ENCODE peak calls at places on chromosomes 1 and 21, in six cellular contexts. V is progenitor cell of endocrine pancreas; A is ovary; M is endothelial cell; R is lower lobe of right lung; D is CD4-positive, alpha-beta T cell. X is an unnamed sample.

GRCh38 chr21:27421654-27422053 is 454.8 kb upstream of the ADAMTS5 start:
- DNase-seq in V (no peak), A (no peak), M (no peak), R (no peak), D (no peak), X (no peak)

GRCh38 chr1:184608990-184609389 is 145.7 kb downstream of the EDEM3 start:
- DNase-seq in V (no peak), A (no peak), M (no peak), R (no peak), D (no peak), X (no peak)

GRCh38 chr21:22211943-22212342 is 1213.7 kb downstream of the NCAM2 start:
- DNase-seq in V (no peak), A (no peak), M (no peak), R (no peak), D (no peak), X (no peak)

GRCh38 chr1:65812065-65812464 is 19.4 kb downstream of the PDE4B start:
- DNase-seq in V (no peak), A (no peak), M (no peak), R (no peak), D (no peak), X (no peak)

GRCh38 chr21:20040768-20041167 is 957.4 kb upstream of the NCAM2 start:
- DNase-seq in V (no peak), A (no peak), M (no peak), R (no peak), D (no peak), X (no peak)

GRCh38 chr1:78617615-78618026 is 2.6 kb upstream of the IFI44L start:
- DNase-seq in V (peak; percentile 27), A (peak; percentile 64), M (peak; percentile 50), R (peak; percentile 46), D (peak; percentile 38), X (no peak)

GRCh38 chr21:43923391-43923790 is 58.4 kb downstream of the AGPAT3 start:
- DNase-seq in V (no peak), A (no peak), M (no peak), R (no peak), D (no peak), X (no peak)

GRCh38 chr1:22450421-22451021 is 1.1 kb upstream of the ZBTB40 start:
- DNase-seq in V (no peak), A (no peak), M (no peak), R (no peak), D (no peak), X (no peak)

GRCh38 chr1:27940297-27940696 is 5.5 kb downstream of the SMPDL3B start:
- DNase-seq in V (no peak), A (no peak), M (peak; percentile 58), R (peak; percentile 74), D (peak; percentile 72), X (no peak)

GRCh38 chr1:111467805-111468716 is 5.7 kb upstream of the C1orf162 start:
- DNase-seq in V (no peak), A (no peak), M (no peak), R (no peak), D (no peak), X (no peak)
- TF ChIP-seq CTCF in V (peak; percentile 18), A (no peak), M (no peak), R (no peak), D (no peak), X (no peak)

GRCh38 chr1:154329152-154329521 is 3.8 kb downstream of the ATP8B2 start:
- DNase-seq in V (no peak), A (no peak), M (peak; percentile 26), R (no peak), D (no peak), X (no peak)
- TF ChIP-seq CTCF in V (peak; percentile 43), A (no peak), M (no peak), R (no peak), D (no peak), X (no peak)

DNA sequence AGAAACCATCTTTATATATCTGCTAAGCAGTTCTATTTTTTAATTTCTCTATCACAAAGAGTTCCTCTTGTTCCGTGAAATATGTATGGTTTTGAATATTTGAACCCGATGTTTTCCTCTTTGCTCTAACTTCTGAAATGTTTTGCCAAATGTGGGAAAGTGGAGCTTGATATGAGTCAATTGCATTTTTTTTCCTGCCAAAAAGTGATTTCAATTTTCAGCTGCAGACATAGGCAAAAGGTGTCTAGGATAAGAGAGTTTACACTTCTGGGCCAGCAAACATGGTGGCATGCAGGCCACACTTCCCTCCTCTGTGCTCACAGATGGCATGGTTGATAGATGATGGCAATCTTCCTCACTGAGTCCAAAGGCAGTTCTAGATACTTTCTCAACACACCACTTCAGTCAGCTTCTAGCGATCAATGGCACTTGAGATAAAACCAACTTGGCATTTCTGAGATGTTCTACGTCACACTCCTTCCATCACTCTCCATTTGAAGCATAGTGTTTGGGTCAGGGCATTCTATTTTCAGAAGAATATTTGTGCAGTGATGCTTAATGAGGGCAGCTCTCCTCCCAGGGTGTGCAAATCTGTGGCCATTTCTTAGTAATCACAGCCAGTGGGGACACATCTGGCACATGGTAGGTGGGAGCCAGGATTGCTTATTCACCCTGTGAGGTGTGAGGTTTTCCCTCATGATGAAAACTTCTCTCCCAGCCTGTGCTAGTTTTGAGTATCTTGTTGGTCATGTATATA is 54.4 kb upstream of the SCAF4 start:
- DNase-seq in V (no peak), A (no peak), M (no peak), R (no peak), D (no peak), X (no peak)
- TF ChIP-seq CTCF in V (no peak), A (no peak), M (peak; percentile 6), R (no peak), D (peak; percentile 25), X (peak; percentile 19)

GRCh38 chr1:2558030-2558400 is 1.8 kb downstream of the TNFRSF14 start:
- DNase-seq in V (no peak), A (no peak), M (no peak), R (no peak), D (no peak), X (no peak)

GRCh38 chr1:2557146-2558029 is 1.2 kb downstream of the TNFRSF14 start:
- DNase-seq in V (no peak), A (no peak), M (no peak), R (no peak), D (no peak), X (no peak)

GRCh38 chr1:2555634-2556276 is 416 bp upstream of the TNFRSF14 start:
- DNase-seq in V (no peak), A (peak; percentile 83), M (no peak), R (peak; percentile 93), D (peak; percentile 47), X (no peak)

GRCh38 chr1:2554621-2555387 is 1.4 kb upstream of the TNFRSF14 start:
- DNase-seq in V (no peak), A (peak; percentile 55), M (no peak), R (no peak), D (peak; percentile 46), X (no peak)

DNA sequence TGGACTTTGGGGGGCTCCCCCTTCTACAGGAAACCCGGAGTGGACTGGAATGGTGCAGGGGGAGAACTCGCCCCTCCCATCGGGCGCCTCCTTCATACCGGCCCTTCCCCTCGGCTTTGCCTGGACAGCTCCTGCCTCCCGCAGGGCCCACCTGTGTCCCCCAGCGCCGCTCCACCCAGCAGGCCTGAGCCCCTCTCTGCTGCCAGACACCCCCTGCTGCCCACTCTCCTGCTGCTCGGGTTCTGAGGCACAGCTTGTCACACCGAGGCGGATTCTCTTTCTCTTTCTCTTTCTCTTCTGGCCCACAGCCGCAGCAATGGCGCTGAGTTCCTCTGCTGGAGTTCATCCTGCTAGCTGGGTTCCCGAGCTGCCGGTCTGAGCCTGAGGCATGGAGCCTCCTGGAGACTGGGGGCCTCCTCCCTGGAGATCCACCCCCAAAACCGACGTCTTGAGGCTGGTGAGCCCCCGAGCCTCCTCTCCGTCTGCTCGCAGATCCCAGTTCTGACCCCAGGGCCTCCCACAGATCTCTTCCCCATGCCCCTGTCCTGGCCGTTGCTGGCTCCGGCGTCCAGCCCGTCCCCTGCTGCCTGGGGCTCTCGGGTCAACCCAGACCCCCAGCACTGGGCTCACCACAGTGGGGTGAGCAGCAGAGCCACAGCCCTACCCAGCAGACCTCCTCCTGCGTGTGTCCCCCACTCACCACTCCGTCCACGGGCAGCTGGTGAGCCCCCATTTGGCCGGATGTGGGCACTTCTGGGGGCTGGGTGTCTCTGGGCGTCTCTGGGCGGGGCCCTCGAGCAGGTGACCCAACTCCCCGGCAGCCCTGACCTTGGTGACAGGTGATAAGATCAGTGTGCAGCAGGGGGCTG is at the start of gene TNFRSF14:
- DNase-seq in V (no peak), A (peak; percentile 69), M (no peak), R (peak; percentile 80), D (peak; percentile 54), X (no peak)
- TF ChIP-seq CTCF in V (no peak), A (no peak), M (no peak), R (no peak), D (peak; percentile 24), X (no peak)

GRCh38 chr1:90147093-90147492 is 152.2 kb downstream of the ZNF326 start:
- DNase-seq in V (no peak), A (no peak), M (no peak), R (no peak), D (no peak), X (no peak)
- TF ChIP-seq CTCF in V (no peak), A (no peak), M (no peak), R (no peak), D (no peak), X (no peak)

GRCh38 chr1:213032651-213033050 is 17.0 kb upstream of the ANGEL2 start:
- DNase-seq in V (no peak), A (no peak), M (no peak), R (no peak), D (no peak), X (no peak)
- TF ChIP-seq CTCF in V (no peak), A (no peak), M (no peak), R (no peak), D (no peak), X (no peak)

DNA sequence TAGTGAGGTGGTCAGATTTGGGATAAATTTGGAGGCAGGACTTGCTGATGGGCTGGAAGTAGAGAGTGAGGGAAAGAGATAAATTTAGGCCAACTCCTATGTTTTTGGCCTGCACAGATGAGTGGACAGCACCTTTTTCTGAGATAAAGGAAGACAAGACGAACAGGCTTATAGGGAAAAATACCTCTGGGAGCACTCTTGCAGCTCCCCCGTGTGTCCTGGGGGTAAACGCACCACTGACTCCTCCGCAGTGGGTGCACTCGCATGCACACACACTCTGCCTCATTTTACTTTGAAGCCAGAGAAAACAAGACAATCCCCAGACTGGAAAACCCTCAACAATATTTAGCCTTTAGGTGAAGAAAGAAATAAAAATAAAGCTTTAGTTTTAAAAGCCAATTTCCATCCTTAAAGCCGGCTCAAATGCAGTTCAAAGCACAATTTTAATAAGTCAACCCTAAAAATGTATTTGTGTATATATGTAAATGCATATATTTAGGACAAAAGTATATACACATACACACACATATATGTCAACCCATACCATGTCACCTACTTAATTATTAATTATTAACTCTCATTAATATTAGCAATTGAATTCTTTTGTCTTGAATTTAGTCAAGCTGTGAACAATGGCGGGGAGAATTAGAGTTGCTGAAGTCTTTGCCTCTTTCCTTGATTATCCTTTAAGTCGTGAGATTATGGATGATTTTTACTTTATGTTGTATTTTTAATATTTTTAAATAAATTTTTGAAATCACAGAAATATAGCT is 341.8 kb downstream of the ZNF326 start:
- DNase-seq in V (no peak), A (no peak), M (no peak), R (no peak), D (no peak), X (no peak)
- TF ChIP-seq CTCF in V (no peak), A (no peak), M (no peak), R (no peak), D (no peak), X (no peak)

DNA sequence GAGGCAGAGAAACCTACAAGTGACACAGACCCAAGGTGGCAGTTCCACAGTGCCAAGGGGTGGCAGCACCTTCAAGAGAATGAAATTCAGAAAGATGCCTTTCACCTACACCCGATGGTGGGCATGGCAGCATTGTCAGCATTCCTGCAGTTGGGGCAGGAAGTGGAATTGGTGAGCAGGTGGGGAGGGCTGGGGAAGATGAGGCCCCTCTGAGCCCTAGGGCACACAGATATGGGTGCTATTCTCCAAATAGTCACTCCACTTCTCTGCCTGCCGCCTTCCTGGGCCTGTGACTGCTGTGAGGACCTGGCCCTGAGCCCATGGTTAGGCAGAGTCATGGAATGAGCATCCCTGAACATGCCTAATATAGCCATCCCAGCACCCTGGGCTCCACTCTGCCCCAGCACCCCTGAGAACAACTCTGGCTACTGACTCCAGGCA is 8.3 kb downstream of the SHISA4 start:
- DNase-seq in V (no peak), A (peak; percentile 52), M (no peak), R (no peak), D (no peak), X (no peak)
- TF ChIP-seq CTCF in V (no peak), A (no peak), M (no peak), R (no peak), D (no peak), X (no peak)

X was measured in mesothelial cell of epicardium.